ENCODE peak calls at places on chromosome 13, in five cellular contexts. One of them, this sample, is unnamed.
A peak's percentile ranks its signal among the peaks of the same experiment; 100 is the strongest.

GRCh38 chr13:74290324-74290773 is 156.1 kb upstream of the KLF12 start:
- DNase-seq in psoas muscle: no peak
- DNase-seq in GM23338: peak; percentile 93
- DNase-seq in astrocyte: peak; percentile 100
- DNase-seq in Peyer's patch: peak; percentile 56
- DNase-seq in this sample: peak; percentile 46

GRCh38 chr13:42762917-42763316 is 18.5 kb upstream of the FAM216B start:
- DNase-seq in psoas muscle: no peak
- DNase-seq in Peyer's patch: no peak
- DNase-seq in GM23338: no peak
- DNase-seq in astrocyte: peak; percentile 85
- DNase-seq in this sample: no peak

GRCh38 chr13:94020833-94021232 is 458.6 kb downstream of the DCT start:
- DNase-seq in GM23338: no peak
- DNase-seq in Peyer's patch: no peak
- DNase-seq in psoas muscle: no peak
- DNase-seq in astrocyte: peak; percentile 48
- DNase-seq in this sample: no peak

GRCh38 chr13:51066091-51066831 is 44.8 kb downstream of the C13orf42 start:
- DNase-seq in astrocyte: peak; percentile 64
- DNase-seq in psoas muscle: no peak
- DNase-seq in GM23338: peak; percentile 25
- DNase-seq in Peyer's patch: no peak
- DNase-seq in this sample: no peak

GRCh38 chr13:112444416-112445399 is 68.6 kb downstream of the SPACA7 start:
- DNase-seq in astrocyte: no peak
- DNase-seq in GM23338: no peak
- DNase-seq in Peyer's patch: no peak
- DNase-seq in psoas muscle: no peak
- DNase-seq in this sample: no peak

GRCh38 chr13:113759525-113760137 is 605 bp downstream of the TMEM255B start:
- DNase-seq in astrocyte: no peak
- DNase-seq in Peyer's patch: no peak
- DNase-seq in psoas muscle: peak; percentile 38
- DNase-seq in GM23338: peak; percentile 31
- DNase-seq in this sample: no peak

GRCh38 chr13:47478985-47479384 is 522.1 kb downstream of the SUCLA2 start:
- DNase-seq in Peyer's patch: no peak
- DNase-seq in astrocyte: no peak
- DNase-seq in psoas muscle: no peak
- DNase-seq in GM23338: no peak
- DNase-seq in this sample: no peak

GRCh38 chr13:52156724-52157251 is 2.6 kb downstream of the NEK3 start:
- DNase-seq in Peyer's patch: no peak
- DNase-seq in astrocyte: peak; percentile 51
- DNase-seq in GM23338: peak; percentile 3
- DNase-seq in psoas muscle: no peak
- DNase-seq in this sample: no peak

GRCh38 chr13:76350399-76350798 is 535.8 kb downstream of the KCTD12 start:
- DNase-seq in astrocyte: no peak
- DNase-seq in Peyer's patch: no peak
- DNase-seq in GM23338: no peak
- DNase-seq in psoas muscle: no peak
- DNase-seq in this sample: no peak

GRCh38 chr13:112249644-112250610 is 126.2 kb upstream of the SPACA7 start:
- DNase-seq in psoas muscle: no peak
- DNase-seq in GM23338: no peak
- DNase-seq in astrocyte: no peak
- DNase-seq in Peyer's patch: no peak
- DNase-seq in this sample: no peak

GRCh38 chr13:78602561-78603239 is 652 bp downstream of the POU4F1 start:
- DNase-seq in Peyer's patch: no peak
- DNase-seq in astrocyte: no peak
- DNase-seq in GM23338: peak; percentile 48
- DNase-seq in psoas muscle: no peak
- DNase-seq in this sample: peak; percentile 36
- H3K27me3 ChIP-seq in Peyer's patch: no peaks in the 10 kb centered on the region
- H3K27me3 ChIP-seq in astrocyte: peaks cover 92% of the 10 kb centered on the region
- H3K27me3 ChIP-seq in GM23338: peaks cover 97% of the 10 kb centered on the region
- H3K27me3 ChIP-seq in psoas muscle: peaks cover 91% of the 10 kb centered on the region
- H3K27me3 ChIP-seq in this sample: peaks cover 25% of the 10 kb centered on the region

GRCh38 chr13:99075268-99076191 is 97.7 kb upstream of the DOCK9 start:
- DNase-seq in GM23338: no peak
- DNase-seq in Peyer's patch: no peak
- DNase-seq in astrocyte: no peak
- DNase-seq in psoas muscle: no peak
- DNase-seq in this sample: no peak

GRCh38 chr13:99071666-99072065 is 93.8 kb upstream of the DOCK9 start:
- DNase-seq in psoas muscle: no peak
- DNase-seq in Peyer's patch: no peak
- DNase-seq in astrocyte: no peak
- DNase-seq in GM23338: no peak
- DNase-seq in this sample: no peak

GRCh38 chr13:99072941-99073340 is 95.1 kb upstream of the DOCK9 start:
- DNase-seq in astrocyte: no peak
- DNase-seq in psoas muscle: no peak
- DNase-seq in GM23338: no peak
- DNase-seq in Peyer's patch: no peak
- DNase-seq in this sample: no peak

GRCh38 chr13:99072356-99072755 is 94.5 kb upstream of the DOCK9 start:
- DNase-seq in astrocyte: no peak
- DNase-seq in Peyer's patch: no peak
- DNase-seq in GM23338: no peak
- DNase-seq in psoas muscle: no peak
- DNase-seq in this sample: no peak

DNA sequence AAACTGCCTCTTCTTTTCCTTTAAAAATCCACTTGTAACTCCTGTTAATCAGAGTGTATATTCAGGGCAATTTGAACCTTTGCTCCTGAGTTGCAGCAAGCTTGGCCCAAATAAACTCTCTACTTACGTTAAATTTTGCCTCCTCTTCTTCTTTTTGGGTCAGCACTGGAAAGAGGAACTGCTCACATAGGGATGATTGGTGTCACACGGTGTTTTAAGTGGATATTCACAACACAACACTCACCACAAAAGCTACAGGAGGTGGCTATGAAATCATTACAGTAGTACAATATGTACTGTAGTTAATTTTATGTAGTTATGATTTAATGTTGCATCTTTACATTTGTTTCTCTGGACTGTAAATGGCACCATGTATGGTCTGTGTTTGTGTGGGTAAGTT is 96.8 kb upstream of the DOCK9 start:
- DNase-seq in Peyer's patch: no peak
- DNase-seq in astrocyte: no peak
- DNase-seq in psoas muscle: no peak
- DNase-seq in GM23338: no peak
- DNase-seq in this sample: no peak
- H3K36me3 ChIP-seq in Peyer's patch: no peaks in the 10 kb centered on the region
- H3K36me3 ChIP-seq in astrocyte: no peaks in the 10 kb centered on the region
- H3K36me3 ChIP-seq in psoas muscle: no peaks in the 10 kb centered on the region
- H3K36me3 ChIP-seq in GM23338: no peaks in the 10 kb centered on the region
- H3K36me3 ChIP-seq in this sample: no peaks in the 10 kb centered on the region

GRCh38 chr13:37457594-37457993 is 141.0 kb downstream of the POSTN start:
- DNase-seq in Peyer's patch: no peak
- DNase-seq in astrocyte: no peak
- DNase-seq in psoas muscle: no peak
- DNase-seq in GM23338: no peak
- DNase-seq in this sample: no peak
- H3K4me3 ChIP-seq in Peyer's patch: no peak overlapping the region
- H3K4me3 ChIP-seq in astrocyte: no peak overlapping the region
- H3K4me3 ChIP-seq in psoas muscle: no peak overlapping the region
- H3K4me3 ChIP-seq in GM23338: no peak overlapping the region
- H3K4me3 ChIP-seq in this sample: no peak overlapping the region

GRCh38 chr13:20140487-20140886 is 20.4 kb downstream of the GJA3 start:
- DNase-seq in psoas muscle: no peak
- DNase-seq in Peyer's patch: no peak
- DNase-seq in GM23338: no peak
- DNase-seq in astrocyte: no peak
- DNase-seq in this sample: no peak
- H3K27me3 ChIP-seq in psoas muscle: peaks cover 62% of the 10 kb centered on the region
- H3K27me3 ChIP-seq in Peyer's patch: no peaks in the 10 kb centered on the region
- H3K27me3 ChIP-seq in GM23338: peaks cover 28% of the 10 kb centered on the region
- H3K27me3 ChIP-seq in astrocyte: peaks cover 49% of the 10 kb centered on the region
- H3K27me3 ChIP-seq in this sample: no peaks in the 10 kb centered on the region

GRCh38 chr13:110211046-110211445 is 95.9 kb downstream of the COL4A1 start:
- DNase-seq in astrocyte: no peak
- DNase-seq in Peyer's patch: no peak
- DNase-seq in GM23338: no peak
- DNase-seq in psoas muscle: no peak
- DNase-seq in this sample: no peak
- H3K36me3 ChIP-seq in astrocyte: peaks cover 68% of the 10 kb centered on the region
- H3K36me3 ChIP-seq in Peyer's patch: no peaks in the 10 kb centered on the region
- H3K36me3 ChIP-seq in GM23338: peaks cover 3% of the 10 kb centered on the region
- H3K36me3 ChIP-seq in psoas muscle: peaks cover 75% of the 10 kb centered on the region
- H3K36me3 ChIP-seq in this sample: no peaks in the 10 kb centered on the region

GRCh38 chr13:28837111-28837510 is 17.0 kb downstream of the MTUS2 start:
- DNase-seq in Peyer's patch: no peak
- DNase-seq in psoas muscle: no peak
- DNase-seq in GM23338: no peak
- DNase-seq in astrocyte: no peak
- DNase-seq in this sample: no peak
- H3K4me3 ChIP-seq in Peyer's patch: no peak overlapping the region
- H3K4me3 ChIP-seq in psoas muscle: no peak overlapping the region
- H3K4me3 ChIP-seq in GM23338: no peak overlapping the region
- H3K4me3 ChIP-seq in astrocyte: no peak overlapping the region
- H3K4me3 ChIP-seq in this sample: no peak overlapping the region

GRCh38 chr13:110418944-110419343 is 111.9 kb downstream of the COL4A2 start:
- DNase-seq in GM23338: no peak
- DNase-seq in psoas muscle: no peak
- DNase-seq in Peyer's patch: no peak
- DNase-seq in astrocyte: no peak
- DNase-seq in this sample: no peak
- H3K27me3 ChIP-seq in GM23338: no peaks in the 10 kb centered on the region
- H3K27me3 ChIP-seq in psoas muscle: no peaks in the 10 kb centered on the region
- H3K27me3 ChIP-seq in Peyer's patch: no peaks in the 10 kb centered on the region
- H3K27me3 ChIP-seq in astrocyte: no peaks in the 10 kb centered on the region
- H3K27me3 ChIP-seq in this sample: peaks cover 22% of the 10 kb centered on the region

DNA sequence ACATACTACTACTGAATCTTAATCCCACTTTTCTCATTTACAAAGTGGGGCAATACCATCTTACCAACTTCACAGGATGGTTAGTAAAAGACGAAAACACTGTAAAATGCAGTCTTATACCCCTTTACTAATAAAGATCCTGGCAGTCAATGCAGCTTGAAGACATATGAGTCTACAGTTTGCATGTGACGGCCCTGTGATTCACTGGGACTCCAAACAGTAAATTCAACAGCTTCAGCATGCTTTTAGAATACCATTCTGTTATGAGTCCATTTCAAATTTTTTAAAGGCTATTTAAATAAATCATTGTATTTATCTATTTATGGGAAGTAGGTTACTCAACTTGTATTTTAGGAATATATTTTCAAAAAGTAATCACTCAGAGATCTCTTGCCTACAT is 629.1 kb downstream of the LIG4 start:
- DNase-seq in GM23338: no peak
- DNase-seq in psoas muscle: no peak
- DNase-seq in astrocyte: peak; percentile 22
- DNase-seq in Peyer's patch: no peak
- DNase-seq in this sample: no peak
- H3K36me3 ChIP-seq in GM23338: no peaks in the 10 kb centered on the region
- H3K36me3 ChIP-seq in psoas muscle: no peaks in the 10 kb centered on the region
- H3K36me3 ChIP-seq in astrocyte: no peaks in the 10 kb centered on the region
- H3K36me3 ChIP-seq in Peyer's patch: no peaks in the 10 kb centered on the region
- H3K36me3 ChIP-seq in this sample: no peaks in the 10 kb centered on the region

This sample was measured in HAP-1.